ENCODE peak calls at places on chromosomes 7 and 10, in six cellular contexts. N is NCI-H1092; O is tibial nerve; S is type B pancreatic cell; W is activated CD4-positive, alpha-beta T cell treated with anti-CD3 and anti-CD28 coated beads for 24 hours; F is frontal cortex. A is an unnamed sample.

GRCh38 chr7:17362439-17363095 is 64.1 kb downstream of the AHR start:
- DNase-seq in N (no peak), O (no peak), S (no peak), W (no peak), F (no peak), A (no peak)

GRCh38 chr10:73253226-73253557 is 748 bp upstream of the MRPS16 start:
- DNase-seq in N (no peak), O (no peak), S (no peak), W (no peak), F (no peak), A (no peak)

GRCh38 chr7:51817694-51818093 is 501.1 kb upstream of the COBL start:
- DNase-seq in N (no peak), O (no peak), S (no peak), W (no peak), F (no peak), A (no peak)

GRCh38 chr7:618539-619355 is 99.1 kb upstream of the PDGFA start:
- DNase-seq in N (no peak), O (no peak), S (no peak), W (peak), F (no peak), A (peak)

GRCh38 chr7:79506481-79506880 is 53.0 kb upstream of the MAGI2 start:
- DNase-seq in N (no peak), O (no peak), S (no peak), W (no peak), F (no peak), A (no peak)

GRCh38 chr7:93941956-93942355 is 20.4 kb downstream of the GNG11 start:
- DNase-seq in N (no peak), O (no peak), S (no peak), W (no peak), F (no peak), A (no peak)

GRCh38 chr10:28853195-28853594 is 175.9 kb downstream of the BAMBI start:
- DNase-seq in N (no peak), O (no peak), S (no peak), W (no peak), F (no peak), A (no peak)

GRCh38 chr7:111290419-111290818 is 199.5 kb downstream of the LRRN3 start:
- DNase-seq in N (no peak), O (no peak), S (no peak), W (no peak), F (no peak), A (no peak)

GRCh38 chr7:5699467-5699866 is 82.0 kb downstream of the RNF216 start:
- DNase-seq in N (no peak), O (no peak), S (no peak), W (no peak), F (no peak), A (peak)

GRCh38 chr10:47053399-47053798 is 142.2 kb downstream of the PTPN20 start:
- DNase-seq in N (no peak), O (no peak), S (no peak), W (no peak), F (no peak), A (no peak)

GRCh38 chr10:82378146-82378545 is 503.2 kb downstream of the NRG3 start:
- DNase-seq in N (no peak), O (no peak), S (no peak), W (no peak), F (no peak), A (no peak)

GRCh38 chr10:132257271-132257670 is 50.5 kb downstream of the STK32C start:
- DNase-seq in N (no peak), O (no peak), S (no peak), W (peak), F (no peak), A (peak)

GRCh38 chr10:71974489-71975011 is 10.4 kb downstream of the CHST3 start:
- DNase-seq in N (no peak), O (no peak), S (no peak), W (peak), F (no peak), A (peak)

GRCh38 chr10:101012525-101013364 is 13.1 kb downstream of the LZTS2 start:
- DNase-seq in N (peak), O (peak), S (peak), W (peak), F (peak), A (peak)

GRCh38 chr7:26213821-26214515 is 12.4 kb downstream of the CBX3 start:
- DNase-seq in N (no peak), O (no peak), S (no peak), W (no peak), F (no peak), A (no peak)

GRCh38 chr7:128833148-128833938 is 3.1 kb downstream of the FLNC start:
- DNase-seq in N (peak), O (no peak), S (no peak), W (no peak), F (peak), A (no peak)

GRCh38 chr10:77392851-77393250 is 244.8 kb downstream of the KCNMA1 start:
- DNase-seq in N (peak), O (no peak), S (no peak), W (no peak), F (no peak), A (no peak)

GRCh38 chr7:128871050-128871449 is 8.4 kb downstream of the ATP6V1F start:
- DNase-seq in N (no peak), O (no peak), S (no peak), W (no peak), F (no peak), A (no peak)

GRCh38 chr10:114412907-114413386 is 8.6 kb upstream of the AFAP1L2 start:
- DNase-seq in N (no peak), O (no peak), S (no peak), W (no peak), F (no peak), A (no peak)

GRCh38 chr10:3783721-3784432 is 1.1 kb downstream of the KLF6 start:
- DNase-seq in N (peak), O (peak), S (no peak), W (no peak), F (peak), A (no peak)

GRCh38 chr10:102628451-102628911 is 15.8 kb upstream of the TRIM8 start:
- DNase-seq in N (no peak), O (no peak), S (no peak), W (no peak), F (peak), A (no peak)

GRCh38 chr7:127802845-127803244 is 150.9 kb downstream of the SND1 start:
- DNase-seq in N (no peak), O (no peak), S (no peak), W (no peak), F (no peak), A (no peak)

GRCh38 chr10:3624367-3624766 is 160.6 kb downstream of the KLF6 start:
- DNase-seq in N (no peak), O (no peak), S (no peak), W (no peak), F (no peak), A (no peak)

GRCh38 chr7:95800787-95801186 is 28.4 kb downstream of the DYNC1I1 start:
- DNase-seq in N (no peak), O (no peak), S (no peak), W (no peak), F (no peak), A (no peak)

GRCh38 chr10:77537051-77537450 is 100.6 kb downstream of the KCNMA1 start:
- DNase-seq in N (no peak), O (no peak), S (no peak), W (no peak), F (no peak), A (no peak)

GRCh38 chr7:139739863-139740597 is 37.8 kb downstream of the HIPK2 start:
- DNase-seq in N (peak), O (no peak), S (no peak), W (no peak), F (no peak), A (no peak)

GRCh38 chr7:40903872-40904271 is 769.1 kb downstream of the SUGCT start:
- DNase-seq in N (no peak), O (no peak), S (no peak), W (no peak), F (no peak), A (no peak)

GRCh38 chr10:23192741-23193434 is 776 bp downstream of the PTF1A start:
- DNase-seq in N (no peak), O (no peak), S (no peak), W (no peak), F (no peak), A (no peak)

GRCh38 chr10:100567249-100567648 is 31.5 kb downstream of the HIF1AN start:
- DNase-seq in N (no peak), O (no peak), S (peak), W (no peak), F (no peak), A (no peak)

GRCh38 chr7:107581387-107582013 is 1.5 kb downstream of the BCAP29 start:
- DNase-seq in N (no peak), O (no peak), S (no peak), W (no peak), F (no peak), A (no peak)

GRCh38 chr7:105354383-105354782 is 34.3 kb downstream of the SRPK2 start:
- DNase-seq in N (no peak), O (no peak), S (no peak), W (no peak), F (no peak), A (no peak)

GRCh38 chr10:78972160-78972946 is 96.4 kb upstream of the ZMIZ1 start:
- DNase-seq in N (no peak), O (peak), S (no peak), W (no peak), F (peak), A (no peak)

GRCh38 chr7:455110-455928 is 64.3 kb downstream of the PDGFA start:
- DNase-seq in N (peak), O (no peak), S (no peak), W (no peak), F (peak), A (no peak)

GRCh38 chr7:22356010-22356854 is 722 bp downstream of the RAPGEF5 start:
- DNase-seq in N (no peak), O (no peak), S (no peak), W (no peak), F (no peak), A (no peak)

GRCh38 chr7:140005754-140006503 is 56.8 kb downstream of the PARP12 start:
- DNase-seq in N (no peak), O (no peak), S (no peak), W (no peak), F (no peak), A (no peak)

GRCh38 chr10:71131508-71132088 is 80.8 kb upstream of the UNC5B start:
- DNase-seq in N (no peak), O (no peak), S (no peak), W (no peak), F (no peak), A (no peak)

GRCh38 chr10:124356706-124357582 is 61.8 kb downstream of the OAT start:
- DNase-seq in N (no peak), O (no peak), S (no peak), W (no peak), F (no peak), A (no peak)

GRCh38 chr10:26860026-26860541 is 674 bp downstream of the ABI1 start:
- DNase-seq in N (no peak), O (peak), S (peak), W (peak), F (no peak), A (no peak)